ENCODE peak calls at places on chromosome 1, in eight cellular contexts. Z is AG04449, M is lower lobe of right lung, E is neural crest cell, Y is Panc1, O is Calu3, J is omental fat pad, D is heart right ventricle. P is an unnamed sample.

GRCh38 chr1:74247881-74248528 is 12.8 kb downstream of the TNNI3K start:
- DNase-seq in J (no peak), O (no peak), D (peak; percentile 35), M (peak; percentile 25), E (no peak), Z (no peak), Y (no peak), P (no peak)

GRCh38 chr1:228742535-228742934 is 7.3 kb downstream of the RHOU start:
- DNase-seq in D (no peak), Z (no peak), E (no peak), Y (no peak), J (no peak), O (no peak), M (no peak), P (no peak)

GRCh38 chr1:211036701-211037494 is 97.0 kb downstream of the KCNH1 start:
- DNase-seq in Z (peak; percentile 90), Y (peak; percentile 41), J (no peak), O (peak; percentile 62), M (no peak), E (no peak), D (no peak), P (no peak)

GRCh38 chr1:67791686-67792475 is 41.4 kb downstream of the GNG12 start:
- DNase-seq in M (no peak), Z (peak; percentile 91), J (no peak), O (no peak), Y (no peak), E (no peak), D (no peak), P (no peak)

GRCh38 chr1:204971700-204972336 is 71.2 kb upstream of the CNTN2 start:
- DNase-seq in J (no peak), E (no peak), Y (no peak), O (no peak), Z (no peak), D (no peak), M (no peak), P (no peak)

GRCh38 chr1:225300381-225300780 is 127.5 kb downstream of the LBR start:
- DNase-seq in M (no peak), D (no peak), E (no peak), J (no peak), O (no peak), Z (no peak), Y (no peak), P (no peak)

GRCh38 chr1:235910357-235911299 is 43.9 kb upstream of the LYST start:
- DNase-seq in D (no peak), E (no peak), J (no peak), Z (peak; percentile 91), O (peak; percentile 88), M (no peak), Y (peak; percentile 94), P (no peak)

GRCh38 chr1:212669102-212669501 is 30.5 kb downstream of the BATF3 start:
- DNase-seq in E (no peak), J (no peak), Z (no peak), D (no peak), M (no peak), O (no peak), Y (no peak), P (no peak)

GRCh38 chr1:56508523-56508983 is 70.8 kb downstream of the PLPP3 start:
- DNase-seq in Z (no peak), O (peak; percentile 48), E (no peak), J (no peak), D (peak; percentile 48), Y (no peak), M (peak; percentile 54), P (no peak)

GRCh38 chr1:203625623-203626189 is 926 bp upstream of the ATP2B4 start:
- DNase-seq in M (no peak), Z (no peak), Y (peak; percentile 36), J (no peak), O (no peak), D (no peak), E (no peak), P (no peak)

GRCh38 chr1:184465489-184466146 is 78.8 kb downstream of the C1orf21 start:
- DNase-seq in J (no peak), Z (no peak), E (no peak), O (no peak), M (no peak), D (peak; percentile 39), Y (no peak), P (no peak)
- TF ChIP-seq CTCF in J (no peak), Z (no peak), E (peak; percentile 34), O (no peak), M (no peak), D (peak; percentile 43), Y (peak; percentile 10), P (no peak)

DNA sequence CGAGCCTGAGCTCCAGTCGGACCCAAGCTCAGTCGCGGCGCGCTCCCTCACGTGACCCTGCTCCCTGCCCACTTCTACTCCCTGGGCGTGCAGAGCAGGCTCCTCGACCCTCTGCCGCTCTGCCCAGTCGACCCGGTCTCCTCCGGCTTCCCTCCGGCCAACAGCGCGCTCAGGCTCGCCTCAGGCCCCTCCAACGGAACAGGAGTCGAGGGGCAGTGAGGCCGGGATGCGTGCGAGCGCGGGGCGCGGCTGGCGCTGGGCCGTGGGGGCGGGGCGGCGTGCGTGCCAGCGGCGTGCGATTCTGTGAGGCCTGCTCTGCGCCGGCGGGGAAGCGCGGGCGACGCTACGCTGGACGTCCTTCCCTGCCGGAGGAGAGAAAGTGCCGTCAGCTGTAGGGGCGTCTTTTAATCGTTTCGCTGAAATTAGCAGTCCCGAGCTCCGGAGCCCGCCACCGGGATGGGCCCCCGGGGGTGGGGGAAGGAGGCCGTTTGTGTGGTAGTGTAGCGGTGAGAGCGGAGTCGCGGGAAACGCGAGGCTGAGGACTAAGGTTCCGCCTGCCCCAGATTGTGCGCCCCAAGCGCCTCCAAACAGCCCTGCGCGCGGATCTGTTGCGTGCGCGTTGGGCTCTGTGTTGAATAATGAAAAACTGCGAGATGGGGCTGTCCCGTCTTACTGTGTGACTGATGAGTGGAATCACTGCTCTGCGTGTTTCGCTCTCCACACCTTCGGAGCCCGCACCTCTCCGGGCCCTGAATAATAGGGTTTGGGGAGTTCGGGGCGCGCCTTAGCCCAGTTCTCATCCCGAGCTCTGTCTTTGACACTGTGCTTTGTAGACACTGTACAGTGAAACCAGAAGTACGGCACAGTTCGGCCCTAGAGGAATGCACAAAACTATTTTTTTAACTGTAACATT is at the start of gene ACBD6:
- DNase-seq in Z (no peak), Y (peak; percentile 52), J (peak; percentile 57), E (peak; percentile 84), D (peak; percentile 83), M (peak; percentile 91), O (peak; percentile 92), P (peak; percentile 91)
- TF ChIP-seq CTCF in Z (peak; percentile 14), Y (no peak), J (no peak), E (peak; percentile 26), D (no peak), M (peak; percentile 24), O (no peak), P (peak; percentile 40)

GRCh38 chr1:201309420-201309819 is 26.1 kb downstream of the PKP1 start:
- DNase-seq in Z (no peak), M (peak; percentile 70), D (peak; percentile 63), E (peak; percentile 21), Y (no peak), J (no peak), O (peak; percentile 85), P (no peak)
- TF ChIP-seq CTCF in Z (no peak), M (peak; percentile 38), D (no peak), E (no peak), Y (no peak), J (no peak), O (no peak), P (peak; percentile 41)

GRCh38 chr1:187384504-187384903 is 555.8 kb downstream of the PLA2G4A start:
- DNase-seq in E (no peak), O (no peak), Y (no peak), M (no peak), Z (no peak), J (no peak), D (no peak), P (no peak)

DNA sequence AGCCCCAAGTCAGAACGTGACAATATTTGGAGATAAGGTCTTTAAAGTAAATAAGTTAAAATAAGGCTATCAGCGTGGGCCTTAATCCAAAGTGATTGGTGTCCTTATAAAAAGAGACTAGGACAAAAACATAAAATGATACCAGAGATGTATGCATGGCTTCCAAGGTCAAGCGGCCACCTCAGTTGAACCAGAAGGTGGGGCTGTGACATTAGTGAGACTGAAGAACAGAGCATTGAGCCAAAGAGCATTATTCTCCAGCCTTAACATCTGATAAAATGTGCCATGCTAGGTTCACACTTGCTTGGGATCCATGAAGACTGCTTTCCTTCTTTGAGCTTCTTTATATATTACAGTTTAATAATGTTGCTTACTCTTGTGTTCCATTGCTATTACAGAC is 554.6 kb downstream of the PLA2G4A start:
- DNase-seq in Y (no peak), D (no peak), O (no peak), E (no peak), M (no peak), Z (no peak), J (no peak), P (no peak)
- TF ChIP-seq CTCF in Y (peak; percentile 26), D (no peak), O (no peak), E (no peak), M (no peak), Z (no peak), J (no peak), P (peak; percentile 41)

GRCh38 chr1:190320952-190321351 is 156.7 kb downstream of the BRINP3 start:
- DNase-seq in M (no peak), E (no peak), O (peak; percentile 53), Y (no peak), J (no peak), Z (peak; percentile 0), D (no peak), P (no peak)
- TF ChIP-seq CTCF in M (no peak), E (peak; percentile 64), O (peak; percentile 46), Y (peak; percentile 12), J (no peak), Z (peak; percentile 30), D (no peak), P (peak; percentile 65)

DNA sequence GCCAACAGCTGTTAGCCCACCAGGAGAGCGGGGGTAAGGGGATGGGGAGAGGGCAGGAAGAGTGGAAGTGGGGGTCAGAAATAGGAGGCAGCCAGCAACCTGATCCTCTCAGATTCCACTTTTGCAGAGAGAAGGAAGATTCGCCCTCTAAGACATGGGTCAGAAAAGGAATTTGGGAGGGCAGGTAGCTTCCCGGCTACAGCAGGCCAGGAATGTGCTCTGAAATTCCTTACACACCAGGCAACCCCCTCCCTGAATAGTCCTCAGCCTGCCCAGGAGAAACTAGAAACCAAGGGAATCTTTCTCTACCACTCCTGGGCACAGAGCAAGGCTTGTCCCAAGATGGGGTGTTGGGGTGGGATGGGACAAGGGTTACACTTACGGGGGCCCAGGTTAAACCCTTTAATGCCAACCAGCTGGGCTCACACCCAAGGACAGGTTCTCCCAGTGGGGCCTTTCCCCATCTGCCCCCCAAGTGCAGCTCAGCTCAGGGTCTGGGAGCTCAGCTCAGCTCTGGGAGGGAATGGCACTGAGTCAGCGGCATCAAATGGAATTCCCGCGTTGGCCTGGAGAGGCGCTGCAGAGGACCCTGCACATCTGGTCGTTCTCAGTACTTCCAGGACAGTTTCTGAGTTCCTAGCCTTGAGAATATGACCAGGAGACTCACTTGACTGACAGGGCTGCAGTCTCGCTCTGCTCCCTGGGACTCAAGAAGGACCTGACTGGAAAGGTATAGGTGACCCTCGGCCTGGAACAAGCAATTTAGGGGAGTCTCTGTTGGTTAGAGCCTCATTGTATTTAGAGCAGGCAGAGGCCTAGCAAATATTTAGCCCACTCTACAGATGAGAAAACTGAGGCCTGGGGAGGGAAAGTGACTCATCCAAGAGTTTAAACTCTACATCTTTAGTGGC is 761 bp downstream of the TNNT2 start:
- DNase-seq in M (no peak), D (no peak), Z (no peak), Y (no peak), J (no peak), O (peak; percentile 64), E (peak; percentile 62), P (no peak)
- TF ChIP-seq CTCF in M (peak; percentile 40), D (peak; percentile 36), Z (peak; percentile 83), Y (peak; percentile 67), J (no peak), O (peak; percentile 65), E (peak; percentile 68), P (peak; percentile 77)